ENCODE peak calls at places on chromosomes 3 and 15, in five cellular contexts. H is psoas muscle, I is BE2C, B is H7, P is left ventricle myocardium inferior. D is an unnamed sample. For H3K27me3, the result is how much of the 10 kb centered on the place peaks cover.

GRCh38 chr15:37086521-37086920 is 13.8 kb downstream of the MEIS2 start:
- DNase-seq in H (no peak), I (no peak), B (no peak), P (no peak), D (no peak)

GRCh38 chr15:90037510-90037860 is 36.4 kb downstream of the ZNF710 start:
- DNase-seq in H (no peak), I (no peak), B (no peak), P (no peak), D (no peak)

GRCh38 chr3:177439729-177440269 is 242.5 kb upstream of the TBL1XR1 start:
- DNase-seq in H (no peak), I (no peak), B (no peak), P (no peak), D (no peak)

GRCh38 chr3:42043116-42043796 is 47.9 kb upstream of the TRAK1 start:
- DNase-seq in H (no peak), I (peak), B (peak), P (peak), D (no peak)

GRCh38 chr3:196145420-196146262 is 63.8 kb upstream of the TFRC start:
- DNase-seq in H (no peak), I (no peak), B (no peak), P (no peak), D (no peak)

GRCh38 chr15:101008158-101009139 is 89.3 kb downstream of the LRRK1 start:
- DNase-seq in H (peak), I (peak), B (peak), P (peak), D (peak)

GRCh38 chr3:154074966-154075365 is 46.2 kb upstream of the ARHGEF26 start:
- DNase-seq in H (no peak), I (no peak), B (no peak), P (no peak), D (no peak)

GRCh38 chr3:170130532-170130931 is 51.0 kb downstream of the PHC3 start:
- DNase-seq in H (no peak), I (no peak), B (no peak), P (no peak), D (no peak)

GRCh38 chr3:179071161-179071568 is 444 bp downstream of the ZMAT3 start:
- DNase-seq in H (no peak), I (no peak), B (no peak), P (no peak), D (peak)

GRCh38 chr3:74624301-74624700 is 9.8 kb upstream of the CNTN3 start:
- DNase-seq in H (no peak), I (no peak), B (no peak), P (no peak), D (no peak)

GRCh38 chr15:94243418-94243817 is 12.1 kb downstream of the MCTP2 start:
- DNase-seq in H (no peak), I (no peak), B (no peak), P (no peak), D (no peak)

GRCh38 chr3:47985376-47985775 is 30.8 kb downstream of the MAP4 start:
- DNase-seq in H (no peak), I (no peak), B (no peak), P (no peak), D (no peak)

DNA sequence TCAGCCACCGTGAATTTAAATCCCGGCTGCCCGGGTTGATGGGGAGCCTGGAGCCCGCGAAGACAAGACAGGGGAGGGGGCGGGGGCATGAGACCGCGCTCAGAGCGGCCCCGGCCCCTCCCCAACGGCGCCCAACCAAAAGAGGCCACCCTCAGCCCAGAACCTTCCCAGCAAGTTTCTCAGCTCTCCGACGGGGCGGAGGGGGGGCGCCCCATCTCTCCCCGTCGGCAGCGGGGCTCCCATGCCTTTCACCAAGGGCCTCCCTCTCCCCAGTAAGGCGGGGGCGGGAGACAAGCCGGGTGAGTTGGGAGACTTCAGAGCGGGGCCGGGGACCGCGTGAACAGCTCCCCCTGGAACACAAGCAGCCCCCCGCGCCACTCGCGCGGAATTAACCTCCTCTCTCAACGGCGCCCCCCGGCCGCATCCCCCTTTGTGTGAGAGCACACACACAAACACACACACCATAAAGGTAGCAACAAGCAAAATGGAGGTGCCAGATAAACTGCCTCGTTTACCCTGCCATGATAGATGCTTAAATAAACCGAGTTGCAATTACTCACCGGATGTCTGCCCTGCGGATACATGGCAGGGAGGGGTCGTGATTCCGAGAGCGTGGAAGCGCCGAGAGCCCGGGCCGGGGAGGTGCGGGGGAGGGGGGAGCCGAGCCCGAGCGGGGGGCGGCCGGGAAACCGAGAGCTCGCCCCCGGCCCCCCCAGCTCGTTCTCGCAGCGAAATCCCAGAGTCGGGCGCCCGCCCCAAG is 1.3 kb downstream of the TLE3 start:
- DNase-seq in H (peak), I (peak), B (peak), P (no peak), D (peak)
- H3K27me3 ChIP-seq in H (under half), I (under half), B (under half), P (under half), D (under half)

GRCh38 chr3:13880811-13881156 is 913 bp upstream of the WNT7A start:
- DNase-seq in H (no peak), I (no peak), B (no peak), P (no peak), D (no peak)

GRCh38 chr3:13879946-13880810 is at the start of gene WNT7A:
- DNase-seq in H (no peak), I (peak), B (peak), P (no peak), D (peak)

GRCh38 chr3:13878711-13879101 is 1.2 kb downstream of the WNT7A start:
- DNase-seq in H (no peak), I (no peak), B (peak), P (no peak), D (no peak)

GRCh38 chr3:13877911-13878710 is 1.8 kb downstream of the WNT7A start:
- DNase-seq in H (no peak), I (no peak), B (peak), P (no peak), D (no peak)

DNA sequence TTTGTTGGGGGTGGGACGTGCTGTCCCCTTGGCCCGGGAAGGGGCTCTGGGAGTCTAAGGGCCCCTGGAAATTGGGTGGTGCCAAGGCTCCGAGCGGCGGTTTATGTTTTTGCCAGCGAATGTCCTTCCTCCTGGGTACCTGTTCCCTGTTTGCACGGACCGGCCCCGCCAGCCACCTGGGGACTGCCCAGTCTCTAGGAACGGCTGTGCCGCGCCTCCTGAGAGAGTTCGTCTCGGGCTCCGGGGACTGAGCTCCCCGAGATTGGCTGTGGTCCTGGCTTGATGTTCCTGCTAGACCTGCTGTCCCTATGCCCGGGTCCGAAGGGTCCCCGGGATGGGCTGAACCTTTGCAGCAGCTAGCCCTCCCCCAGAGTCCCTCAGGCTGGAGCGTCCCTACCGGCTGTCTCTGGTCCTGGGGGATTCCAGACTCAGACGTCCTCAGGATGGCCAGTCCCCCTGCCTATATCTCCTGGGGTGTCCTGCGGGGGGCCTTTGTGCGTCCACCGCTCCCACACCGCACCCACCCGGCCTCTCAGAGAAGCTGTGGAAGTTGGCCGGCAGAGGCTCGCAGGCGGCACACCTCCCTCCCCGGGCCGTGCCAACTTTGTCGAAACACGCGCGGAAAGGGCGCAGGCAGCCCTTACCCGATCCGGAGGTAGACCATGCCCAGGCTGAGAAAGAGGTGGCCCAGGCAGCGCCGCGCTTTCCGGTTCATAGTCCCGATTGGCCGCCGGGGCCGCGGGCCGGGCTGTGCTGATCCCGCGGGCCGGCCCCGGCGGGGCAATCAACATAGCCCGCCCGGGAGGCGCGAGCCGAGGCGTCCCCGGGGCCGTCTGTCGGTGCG is 547 bp downstream of the WNT7A start:
- DNase-seq in H (no peak), I (no peak), B (peak), P (no peak), D (no peak)
- H3K27me3 ChIP-seq in H (under half), I (half or more), B (half or more), P (half or more), D (under half)

GRCh38 chr3:147422934-147423599 is 13.9 kb downstream of the ZIC1 start:
- DNase-seq in H (no peak), I (no peak), B (peak), P (no peak), D (no peak)
- H3K27me3 ChIP-seq in H (under half), I (half or more), B (half or more), P (half or more), D (under half)

GRCh38 chr3:150917941-150918340 is 12.7 kb upstream of the MINDY4B start:
- DNase-seq in H (no peak), I (no peak), B (no peak), P (no peak), D (no peak)
- H3K27me3 ChIP-seq in H (under half), I (under half), B (under half), P (under half), D (under half)

GRCh38 chr3:126671521-126671920 is 16.6 kb upstream of the TXNRD3 start:
- DNase-seq in H (no peak), I (no peak), B (no peak), P (no peak), D (peak)

GRCh38 chr3:126672741-126673140 is 17.8 kb upstream of the TXNRD3 start:
- DNase-seq in H (no peak), I (no peak), B (no peak), P (no peak), D (no peak)

GRCh38 chr3:126667631-126668449 is 12.9 kb upstream of the TXNRD3 start:
- DNase-seq in H (no peak), I (no peak), B (no peak), P (no peak), D (no peak)

GRCh38 chr3:126668450-126669401 is 13.8 kb upstream of the TXNRD3 start:
- DNase-seq in H (no peak), I (no peak), B (no peak), P (no peak), D (no peak)

DNA sequence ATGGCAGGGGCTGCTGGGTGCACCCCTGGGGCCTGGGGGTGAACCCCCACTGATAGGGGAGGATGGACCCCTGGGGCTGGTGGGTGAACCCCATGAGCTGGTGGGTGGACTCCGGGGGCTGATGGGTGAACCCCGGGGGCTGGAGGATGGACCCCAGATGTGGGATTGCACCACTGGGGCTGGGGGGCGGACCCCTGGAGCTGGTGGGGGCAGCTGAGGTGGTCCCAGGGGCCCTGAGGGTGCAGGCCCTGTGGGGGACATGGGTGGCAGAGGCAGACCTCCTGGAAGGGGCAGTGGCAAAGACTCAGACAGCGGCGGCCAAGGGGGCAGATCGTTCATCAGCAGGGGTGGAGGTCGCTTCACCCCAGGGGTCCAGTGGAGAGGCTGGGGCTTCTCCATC is 17.4 kb upstream of the TXNRD3 start:
- DNase-seq in H (no peak), I (no peak), B (no peak), P (no peak), D (no peak)
- H3K27me3 ChIP-seq in H (under half), I (under half), B (under half), P (under half), D (under half)

GRCh38 chr15:31504462-31504839 is 177.8 kb downstream of the KLF13 start:
- DNase-seq in H (no peak), I (no peak), B (no peak), P (no peak), D (no peak)
- H3K27me3 ChIP-seq in H (under half), I (under half), B (under half), P (under half), D (under half)

GRCh38 chr3:156615592-156616173 is 58.7 kb upstream of the TIPARP start:
- DNase-seq in H (no peak), I (no peak), B (no peak), P (no peak), D (no peak)
- H3K27me3 ChIP-seq in H (under half), I (under half), B (under half), P (under half), D (under half)

DNA sequence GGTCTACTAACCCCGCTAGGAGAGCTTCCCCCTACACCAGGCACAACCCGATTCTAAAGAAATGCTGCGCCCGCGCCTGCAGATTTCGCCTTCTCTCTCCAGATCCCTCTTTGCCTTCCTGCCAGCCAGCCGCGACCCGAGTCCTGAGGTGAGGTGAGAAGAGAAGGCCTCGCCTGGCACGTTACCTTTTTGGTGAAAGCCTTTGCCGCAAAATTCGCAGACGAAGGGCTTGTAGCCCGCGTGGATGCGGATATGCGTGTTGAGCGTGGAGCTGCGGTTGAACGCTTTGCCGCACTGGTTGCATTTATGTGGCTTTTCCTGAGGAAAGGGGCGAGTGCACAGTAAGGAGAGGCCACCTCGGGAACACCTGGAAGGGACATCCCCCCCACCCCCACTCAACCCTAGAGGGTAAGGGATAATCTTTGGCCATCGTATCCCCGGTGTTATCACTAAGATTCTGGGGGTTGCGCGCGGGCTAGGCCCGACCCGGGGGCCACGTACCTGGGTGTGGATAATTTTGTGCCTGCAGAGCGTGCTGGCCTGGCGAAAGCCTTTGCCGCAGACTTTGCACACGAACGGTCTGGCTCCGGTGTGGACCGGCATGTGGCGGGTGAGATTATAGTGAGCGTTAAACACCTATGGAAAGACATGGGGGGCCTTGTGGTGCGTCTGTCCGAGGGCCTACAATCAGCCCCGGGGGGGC is 2.2 kb downstream of the FEZF2 start:
- DNase-seq in H (no peak), I (peak), B (peak), P (no peak), D (no peak)
- H3K27me3 ChIP-seq in H (half or more), I (half or more), B (half or more), P (half or more), D (under half)

GRCh38 chr3:193790086-193790990 is 197.3 kb downstream of the OPA1 start:
- DNase-seq in H (no peak), I (no peak), B (no peak), P (no peak), D (no peak)

GRCh38 chr3:193788189-193788946 is 195.4 kb downstream of the OPA1 start:
- DNase-seq in H (peak), I (peak), B (peak), P (peak), D (peak)

GRCh38 chr3:193791041-193792032 is 198.3 kb downstream of the OPA1 start:
- DNase-seq in H (no peak), I (no peak), B (no peak), P (no peak), D (no peak)

GRCh38 chr3:193787496-193787870 is 194.5 kb downstream of the OPA1 start:
- DNase-seq in H (no peak), I (no peak), B (no peak), P (no peak), D (no peak)

GRCh38 chr3:193789455-193789854 is 196.4 kb downstream of the OPA1 start:
- DNase-seq in H (no peak), I (no peak), B (no peak), P (no peak), D (no peak)
- H3K27me3 ChIP-seq in H (under half), I (under half), B (under half), P (half or more), D (under half)

DNA sequence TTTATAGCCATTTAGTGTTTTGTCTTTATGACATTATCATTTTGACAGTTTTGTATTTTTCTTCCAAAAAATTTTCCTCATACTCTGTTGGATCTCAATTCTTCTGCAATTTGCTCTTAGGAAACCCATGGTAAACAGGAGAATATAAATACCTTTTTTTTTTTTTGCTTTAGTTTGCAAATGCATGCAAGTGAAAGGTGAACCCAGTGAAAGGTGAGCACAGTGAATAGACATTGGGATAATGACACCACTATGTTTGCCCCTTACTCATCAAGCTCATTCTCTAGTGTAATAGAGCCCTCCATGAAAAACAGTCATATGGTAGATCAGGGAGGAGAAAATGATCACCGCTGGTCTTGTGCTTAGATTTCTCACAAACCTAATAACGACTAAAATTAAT is 59.0 kb upstream of the TRPC1 start:
- DNase-seq in H (no peak), I (no peak), B (peak), P (no peak), D (no peak)
- H3K27me3 ChIP-seq in H (under half), I (under half), B (under half), P (under half), D (under half)